ENCODE peak calls at places on chromosomes 16 and 17, in ten cellular contexts. G, Y, A, F, R, W, Q, J, C and V are unnamed samples.

GRCh38 chr17:63500548-63501390 is 22.4 kb upstream of the KCNH6 start:
- DNase-seq in G (no peak), Y (no peak), A (no peak), F (no peak), R (no peak), W (no peak), Q (no peak), J (no peak), C (no peak), V (no peak)

GRCh38 chr16:50802000-50802399 is 60.1 kb downstream of the CYLD start:
- DNase-seq in G (no peak), Y (no peak), A (no peak), F (no peak), R (no peak), W (no peak), Q (no peak), J (peak), C (peak), V (no peak)

GRCh38 chr17:35731932-35732805 is 730 bp downstream of the RASL10B start:
- DNase-seq in G (peak), Y (no peak), A (no peak), F (peak), R (no peak), W (no peak), Q (no peak), J (no peak), C (no peak), V (no peak)

GRCh38 chr16:50692999-50693781 is at the start of gene NOD2:
- DNase-seq in G (no peak), Y (peak), A (peak), F (peak), R (no peak), W (peak), Q (no peak), J (no peak), C (no peak), V (no peak)

GRCh38 chr17:31469959-31470358 is 78.5 kb downstream of the RAB11FIP4 start:
- DNase-seq in G (no peak), Y (no peak), A (no peak), F (peak), R (no peak), W (no peak), Q (no peak), J (no peak), C (no peak), V (no peak)

GRCh38 chr17:77312786-77313599 is 172.2 kb downstream of the SEC14L1 start:
- DNase-seq in G (peak), Y (no peak), A (no peak), F (peak), R (no peak), W (peak), Q (peak), J (peak), C (peak), V (no peak)

GRCh38 chr16:68646948-68647659 is 2.0 kb downstream of the CDH3 start:
- DNase-seq in G (no peak), Y (no peak), A (no peak), F (no peak), R (no peak), W (no peak), Q (no peak), J (no peak), C (no peak), V (no peak)

GRCh38 chr16:53768593-53768992 is 64.6 kb downstream of the FTO start:
- DNase-seq in G (no peak), Y (no peak), A (no peak), F (no peak), R (peak), W (no peak), Q (no peak), J (peak), C (peak), V (no peak)

GRCh38 chr17:2363318-2363717 is 26.0 kb downstream of the SGSM2 start:
- DNase-seq in G (no peak), Y (no peak), A (no peak), F (no peak), R (no peak), W (no peak), Q (no peak), J (no peak), C (no peak), V (no peak)

GRCh38 chr16:24973771-24974461 is 41.3 kb downstream of the ARHGAP17 start:
- DNase-seq in G (peak), Y (no peak), A (no peak), F (no peak), R (no peak), W (no peak), Q (no peak), J (no peak), C (no peak), V (no peak)
- H3K27ac ChIP-seq in G (no peak), Y (no peak), A (no peak), F (no peak), R (no peak), W (no peak), Q (no peak), J (no peak), C (no peak), V (no peak)

GRCh38 chr17:11326492-11326891 is 85.5 kb downstream of the SHISA6 start:
- DNase-seq in G (no peak), Y (no peak), A (no peak), F (no peak), R (no peak), W (no peak), Q (no peak), J (no peak), C (no peak), V (no peak)

GRCh38 chr17:11332706-11333105 is 91.7 kb downstream of the SHISA6 start:
- DNase-seq in G (no peak), Y (no peak), A (no peak), F (no peak), R (no peak), W (no peak), Q (no peak), J (no peak), C (no peak), V (no peak)

GRCh38 chr17:11334493-11334892 is 93.5 kb downstream of the SHISA6 start:
- DNase-seq in G (no peak), Y (no peak), A (no peak), F (no peak), R (no peak), W (no peak), Q (no peak), J (no peak), C (no peak), V (no peak)

GRCh38 chr17:11331790-11332526 is 90.9 kb downstream of the SHISA6 start:
- DNase-seq in G (no peak), Y (no peak), A (no peak), F (peak), R (no peak), W (no peak), Q (no peak), J (no peak), C (no peak), V (no peak)

GRCh38 chr17:11330871-11331270 is 89.9 kb downstream of the SHISA6 start:
- DNase-seq in G (no peak), Y (peak), A (no peak), F (peak), R (no peak), W (peak), Q (no peak), J (no peak), C (peak), V (no peak)
- H3K27ac ChIP-seq in G (no peak), Y (no peak), A (no peak), F (no peak), R (no peak), W (no peak), Q (no peak), J (no peak), C (no peak), V (no peak)

GRCh38 chr16:70692130-70692470 is 6.2 kb upstream of the MTSS2 start:
- DNase-seq in G (no peak), Y (no peak), A (no peak), F (no peak), R (no peak), W (no peak), Q (no peak), J (no peak), C (no peak), V (no peak)
- H3K27ac ChIP-seq in G (peak), Y (no peak), A (no peak), F (no peak), R (no peak), W (peak), Q (peak), J (peak), C (no peak), V (peak)

GRCh38 chr16:87832137-87832527 is 37.2 kb downstream of the SLC7A5 start:
- DNase-seq in G (no peak), Y (no peak), A (no peak), F (no peak), R (no peak), W (no peak), Q (no peak), J (no peak), C (no peak), V (no peak)

GRCh38 chr16:87833548-87833947 is 35.8 kb downstream of the SLC7A5 start:
- DNase-seq in G (no peak), Y (no peak), A (no peak), F (no peak), R (no peak), W (no peak), Q (no peak), J (no peak), C (no peak), V (no peak)

GRCh38 chr16:87831421-87832136 is 37.7 kb downstream of the SLC7A5 start:
- DNase-seq in G (no peak), Y (no peak), A (no peak), F (no peak), R (no peak), W (no peak), Q (no peak), J (no peak), C (no peak), V (no peak)

GRCh38 chr16:87834015-87834667 is 35.2 kb downstream of the SLC7A5 start:
- DNase-seq in G (no peak), Y (no peak), A (no peak), F (no peak), R (no peak), W (no peak), Q (no peak), J (no peak), C (no peak), V (no peak)

GRCh38 chr16:87832759-87833502 is 36.4 kb downstream of the SLC7A5 start:
- DNase-seq in G (no peak), Y (no peak), A (no peak), F (no peak), R (no peak), W (no peak), Q (no peak), J (no peak), C (no peak), V (no peak)
- H3K27ac ChIP-seq in G (no peak), Y (no peak), A (no peak), F (no peak), R (peak), W (no peak), Q (no peak), J (no peak), C (no peak), V (no peak)

GRCh38 chr16:58187657-58188430 is 10.1 kb downstream of the CSNK2A2 start:
- DNase-seq in G (no peak), Y (no peak), A (no peak), F (no peak), R (no peak), W (no peak), Q (no peak), J (no peak), C (no peak), V (no peak)
- H3K27ac ChIP-seq in G (no peak), Y (no peak), A (no peak), F (no peak), R (peak), W (no peak), Q (peak), J (no peak), C (no peak), V (no peak)

GRCh38 chr16:4263504-4264436 is 9.1 kb downstream of the TFAP4 start:
- DNase-seq in G (peak), Y (peak), A (no peak), F (peak), R (no peak), W (peak), Q (peak), J (peak), C (peak), V (no peak)

GRCh38 chr16:4264546-4264945 is 8.3 kb downstream of the TFAP4 start:
- DNase-seq in G (no peak), Y (no peak), A (no peak), F (no peak), R (no peak), W (no peak), Q (no peak), J (peak), C (no peak), V (no peak)

GRCh38 chr16:4266372-4266771 is 6.5 kb downstream of the TFAP4 start:
- DNase-seq in G (no peak), Y (no peak), A (no peak), F (no peak), R (no peak), W (no peak), Q (no peak), J (peak), C (no peak), V (no peak)

GRCh38 chr16:4262303-4262835 is 10.5 kb downstream of the TFAP4 start:
- DNase-seq in G (no peak), Y (no peak), A (no peak), F (no peak), R (no peak), W (no peak), Q (no peak), J (no peak), C (no peak), V (no peak)

DNA sequence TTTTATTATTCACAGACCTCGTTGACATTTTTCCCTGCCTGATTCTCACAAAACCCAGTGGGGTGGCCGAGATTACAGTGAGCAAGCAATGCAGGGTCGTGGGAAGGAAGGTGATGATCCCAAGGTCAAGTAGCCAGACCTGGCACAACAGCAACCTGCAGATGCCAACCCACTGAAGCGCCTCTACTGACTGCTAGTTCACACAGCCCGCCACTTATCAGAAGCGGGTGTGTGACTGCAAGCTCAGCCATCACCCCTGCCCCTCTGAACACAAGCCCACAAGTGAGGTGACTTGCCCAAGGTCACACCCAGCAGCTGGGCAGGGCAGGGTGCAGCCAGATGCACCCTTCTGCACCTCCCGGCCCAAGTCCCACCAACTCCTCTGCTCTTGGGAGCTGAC is 7.1 kb downstream of the TFAP4 start:
- DNase-seq in G (no peak), Y (no peak), A (no peak), F (no peak), R (no peak), W (no peak), Q (no peak), J (no peak), C (no peak), V (no peak)
- H3K27ac ChIP-seq in G (no peak), Y (no peak), A (no peak), F (no peak), R (no peak), W (no peak), Q (no peak), J (no peak), C (no peak), V (no peak)

GRCh38 chr16:9077001-9077809 is 14.2 kb upstream of the HAPSTR1 start:
- DNase-seq in G (no peak), Y (no peak), A (peak), F (no peak), R (peak), W (no peak), Q (no peak), J (no peak), C (peak), V (no peak)
- H3K27ac ChIP-seq in G (no peak), Y (no peak), A (peak), F (no peak), R (peak), W (no peak), Q (no peak), J (peak), C (peak), V (no peak)

GRCh38 chr17:74452841-74453661 is 13.4 kb upstream of the CD300A start:
- DNase-seq in G (peak), Y (no peak), A (no peak), F (peak), R (no peak), W (peak), Q (no peak), J (no peak), C (no peak), V (no peak)
- H3K27ac ChIP-seq in G (peak), Y (no peak), A (no peak), F (no peak), R (no peak), W (peak), Q (peak), J (no peak), C (no peak), V (peak)